ENCODE peak calls at places on chromosomes 1 and 21, in four cellular contexts. One of them, this sample, is unnamed.

GRCh38 chr1:1539310-1540014 is 962 bp downstream of the TMEM240 start:
- DNase-seq in K562: no peak
- DNase-seq in WTC11: peak
- DNase-seq in GM12878: no peak
- DNase-seq in this sample: no peak

GRCh38 chr1:45974541-45975269 is 157.7 kb downstream of the PIK3R3 start:
- DNase-seq in K562: no peak
- DNase-seq in WTC11: no peak
- DNase-seq in GM12878: no peak
- DNase-seq in this sample: peak

GRCh38 chr1:59592924-59593323 is 221.8 kb upstream of the HOOK1 start:
- DNase-seq in K562: no peak
- DNase-seq in WTC11: no peak
- DNase-seq in GM12878: no peak
- DNase-seq in this sample: no peak

GRCh38 chr21:29645666-29646553 is 293.9 kb downstream of the GRIK1 start:
- DNase-seq in K562: no peak
- DNase-seq in WTC11: no peak
- DNase-seq in GM12878: no peak
- DNase-seq in this sample: no peak

GRCh38 chr1:38918568-38918967 is 23.1 kb downstream of the RHBDL2 start:
- DNase-seq in K562: no peak
- DNase-seq in WTC11: no peak
- DNase-seq in GM12878: no peak
- DNase-seq in this sample: no peak

GRCh38 chr21:33419538-33420123 is 16.4 kb downstream of the IFNGR2 start:
- DNase-seq in K562: no peak
- DNase-seq in WTC11: no peak
- DNase-seq in GM12878: no peak
- DNase-seq in this sample: no peak

GRCh38 chr21:46183910-46184624 is at the start of gene SPATC1L:
- DNase-seq in K562: peak
- DNase-seq in WTC11: peak
- DNase-seq in GM12878: peak
- DNase-seq in this sample: peak

GRCh38 chr1:199404191-199404590 is 623.3 kb upstream of the NR5A2 start:
- DNase-seq in K562: no peak
- DNase-seq in WTC11: no peak
- DNase-seq in GM12878: no peak
- DNase-seq in this sample: no peak

GRCh38 chr1:236365999-236366570 is 28.0 kb upstream of the EDARADD start:
- DNase-seq in K562: no peak
- DNase-seq in WTC11: no peak
- DNase-seq in GM12878: no peak
- DNase-seq in this sample: no peak

GRCh38 chr1:244067893-244068292 is 16.8 kb downstream of the ZBTB18 start:
- DNase-seq in K562: no peak
- DNase-seq in WTC11: no peak
- DNase-seq in GM12878: no peak
- DNase-seq in this sample: peak

GRCh38 chr1:223230161-223230881 is 87.3 kb upstream of the TLR5 start:
- DNase-seq in K562: no peak
- DNase-seq in WTC11: no peak
- DNase-seq in GM12878: no peak
- DNase-seq in this sample: no peak

GRCh38 chr1:210294991-210295773 is 33.5 kb upstream of the HHAT start:
- DNase-seq in K562: no peak
- DNase-seq in WTC11: peak
- DNase-seq in GM12878: no peak
- DNase-seq in this sample: no peak

GRCh38 chr1:183277821-183278735 is 92.0 kb downstream of the LAMC2 start:
- DNase-seq in K562: no peak
- DNase-seq in WTC11: no peak
- DNase-seq in GM12878: no peak
- DNase-seq in this sample: no peak

GRCh38 chr21:39003982-39004775 is 179.1 kb downstream of the PSMG1 start:
- DNase-seq in K562: peak
- DNase-seq in WTC11: no peak
- DNase-seq in GM12878: no peak
- DNase-seq in this sample: no peak

GRCh38 chr1:85078903-85079302 is 30.6 kb upstream of the MCOLN3 start:
- DNase-seq in K562: no peak
- DNase-seq in WTC11: no peak
- DNase-seq in GM12878: no peak
- DNase-seq in this sample: no peak

GRCh38 chr1:41726899-41727748 is 191.6 kb downstream of the HIVEP3 start:
- DNase-seq in K562: peak
- DNase-seq in WTC11: peak
- DNase-seq in GM12878: peak
- DNase-seq in this sample: peak

GRCh38 chr1:94265011-94265422 is 27.6 kb upstream of the ARHGAP29 start:
- DNase-seq in K562: no peak
- DNase-seq in WTC11: no peak
- DNase-seq in GM12878: no peak
- DNase-seq in this sample: no peak

GRCh38 chr21:44741921-44742320 is 30.5 kb upstream of the TSPEAR start:
- DNase-seq in K562: no peak
- DNase-seq in WTC11: no peak
- DNase-seq in GM12878: no peak
- DNase-seq in this sample: no peak

GRCh38 chr1:41535236-41535720 is 50.8 kb upstream of the EDN2 start:
- DNase-seq in K562: no peak
- DNase-seq in WTC11: no peak
- DNase-seq in GM12878: no peak
- DNase-seq in this sample: no peak

GRCh38 chr1:186892936-186893335 is 64.2 kb downstream of the PLA2G4A start:
- DNase-seq in K562: no peak
- DNase-seq in WTC11: no peak
- DNase-seq in GM12878: no peak
- DNase-seq in this sample: no peak

GRCh38 chr1:29698033-29698432 is 461.7 kb downstream of the PTPRU start:
- DNase-seq in K562: peak
- DNase-seq in WTC11: peak
- DNase-seq in GM12878: no peak
- DNase-seq in this sample: peak

GRCh38 chr1:117673405-117673804 is 67.6 kb downstream of the TENT5C start:
- DNase-seq in K562: no peak
- DNase-seq in WTC11: no peak
- DNase-seq in GM12878: no peak
- DNase-seq in this sample: no peak

GRCh38 chr1:228218513-228219244 is 10.8 kb downstream of the OBSCN start:
- DNase-seq in K562: no peak
- DNase-seq in WTC11: no peak
- DNase-seq in GM12878: no peak
- DNase-seq in this sample: no peak

GRCh38 chr1:98659879-98660278 is 1.6 kb upstream of the SNX7 start:
- DNase-seq in K562: no peak
- DNase-seq in WTC11: no peak
- DNase-seq in GM12878: no peak
- DNase-seq in this sample: peak

GRCh38 chr1:170732262-170732595 is 68.3 kb downstream of the PRRX1 start:
- DNase-seq in K562: no peak
- DNase-seq in WTC11: no peak
- DNase-seq in GM12878: no peak
- DNase-seq in this sample: no peak

GRCh38 chr21:26119906-26120305 is 50.7 kb downstream of the APP start:
- DNase-seq in K562: no peak
- DNase-seq in WTC11: no peak
- DNase-seq in GM12878: no peak
- DNase-seq in this sample: no peak

GRCh38 chr1:169367686-169368405 is at the start of the genes BLZF1 and NME7:
- DNase-seq in K562: peak
- DNase-seq in WTC11: peak
- DNase-seq in GM12878: peak
- DNase-seq in this sample: peak

GRCh38 chr1:198623920-198624647 is 14.8 kb upstream of the PTPRC start:
- DNase-seq in K562: no peak
- DNase-seq in WTC11: no peak
- DNase-seq in GM12878: no peak
- DNase-seq in this sample: no peak

GRCh38 chr1:40386311-40386778 is 12.8 kb downstream of the SMAP2 start:
- DNase-seq in K562: no peak
- DNase-seq in WTC11: no peak
- DNase-seq in GM12878: no peak
- DNase-seq in this sample: no peak

GRCh38 chr1:6703016-6703415 is 1.4 kb upstream of the DNAJC11 start:
- DNase-seq in K562: no peak
- DNase-seq in WTC11: no peak
- DNase-seq in GM12878: no peak
- DNase-seq in this sample: no peak
- TF ChIP-seq TCF7 in K562: no peak
- TF ChIP-seq TCF7 in WTC11: no peak
- TF ChIP-seq TCF7 in GM12878: no peak
- TF ChIP-seq TCF7 in this sample: no peak

GRCh38 chr1:26109229-26110164 is 2.1 kb upstream of the PDIK1L start:
- DNase-seq in K562: no peak
- DNase-seq in WTC11: no peak
- DNase-seq in GM12878: no peak
- DNase-seq in this sample: no peak

GRCh38 chr1:26112407-26112775 is 767 bp downstream of the PDIK1L start:
- DNase-seq in K562: no peak
- DNase-seq in WTC11: no peak
- DNase-seq in GM12878: no peak
- DNase-seq in this sample: no peak

GRCh38 chr1:26114165-26114927 is 2.7 kb downstream of the PDIK1L start:
- DNase-seq in K562: no peak
- DNase-seq in WTC11: no peak
- DNase-seq in GM12878: no peak
- DNase-seq in this sample: no peak

GRCh38 chr1:26111530-26112406 is at the start of gene PDIK1L:
- DNase-seq in K562: peak
- DNase-seq in WTC11: peak
- DNase-seq in GM12878: peak
- DNase-seq in this sample: peak

GRCh38 chr1:26110731-26111529 is 694 bp upstream of the PDIK1L start:
- DNase-seq in K562: peak
- DNase-seq in WTC11: peak
- DNase-seq in GM12878: no peak
- DNase-seq in this sample: peak
- TF ChIP-seq TCF7 in K562: no peak
- TF ChIP-seq TCF7 in WTC11: no peak
- TF ChIP-seq TCF7 in GM12878: no peak
- TF ChIP-seq TCF7 in this sample: no peak

DNA sequence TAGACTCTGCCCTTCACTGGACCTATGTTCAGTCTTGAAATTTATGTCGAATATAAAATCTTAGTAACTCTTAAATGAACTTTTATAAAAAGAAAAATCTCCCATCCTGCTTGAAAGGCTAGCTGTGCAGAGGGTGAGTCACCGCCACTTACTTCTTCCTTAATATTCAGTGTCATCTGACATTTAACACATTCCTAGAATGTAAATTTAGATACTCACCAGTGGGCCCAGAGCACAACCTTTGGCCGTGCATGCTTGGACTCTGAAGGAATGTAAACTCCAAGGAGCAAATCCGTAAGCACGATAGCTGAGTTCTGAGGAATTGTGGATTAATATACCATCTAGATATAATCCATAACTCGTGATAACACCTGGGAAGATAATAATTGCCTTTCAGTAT is 403.3 kb downstream of the KCTD3 start:
- DNase-seq in K562: no peak
- DNase-seq in WTC11: no peak
- DNase-seq in GM12878: no peak
- DNase-seq in this sample: no peak
- TF ChIP-seq TCF7 in K562: no peak
- TF ChIP-seq TCF7 in WTC11: no peak
- TF ChIP-seq TCF7 in GM12878: no peak
- TF ChIP-seq TCF7 in this sample: no peak

GRCh38 chr1:66443793-66444192 is 90.2 kb upstream of the SGIP1 start:
- DNase-seq in K562: no peak
- DNase-seq in WTC11: no peak
- DNase-seq in GM12878: no peak
- DNase-seq in this sample: no peak

GRCh38 chr1:66446261-66447001 is 87.5 kb upstream of the SGIP1 start:
- DNase-seq in K562: peak
- DNase-seq in WTC11: no peak
- DNase-seq in GM12878: peak
- DNase-seq in this sample: peak

GRCh38 chr1:66450043-66450514 is 83.9 kb upstream of the SGIP1 start:
- DNase-seq in K562: no peak
- DNase-seq in WTC11: no peak
- DNase-seq in GM12878: no peak
- DNase-seq in this sample: no peak

GRCh38 chr1:66444438-66445265 is 89.3 kb upstream of the SGIP1 start:
- DNase-seq in K562: no peak
- DNase-seq in WTC11: no peak
- DNase-seq in GM12878: no peak
- DNase-seq in this sample: no peak

DNA sequence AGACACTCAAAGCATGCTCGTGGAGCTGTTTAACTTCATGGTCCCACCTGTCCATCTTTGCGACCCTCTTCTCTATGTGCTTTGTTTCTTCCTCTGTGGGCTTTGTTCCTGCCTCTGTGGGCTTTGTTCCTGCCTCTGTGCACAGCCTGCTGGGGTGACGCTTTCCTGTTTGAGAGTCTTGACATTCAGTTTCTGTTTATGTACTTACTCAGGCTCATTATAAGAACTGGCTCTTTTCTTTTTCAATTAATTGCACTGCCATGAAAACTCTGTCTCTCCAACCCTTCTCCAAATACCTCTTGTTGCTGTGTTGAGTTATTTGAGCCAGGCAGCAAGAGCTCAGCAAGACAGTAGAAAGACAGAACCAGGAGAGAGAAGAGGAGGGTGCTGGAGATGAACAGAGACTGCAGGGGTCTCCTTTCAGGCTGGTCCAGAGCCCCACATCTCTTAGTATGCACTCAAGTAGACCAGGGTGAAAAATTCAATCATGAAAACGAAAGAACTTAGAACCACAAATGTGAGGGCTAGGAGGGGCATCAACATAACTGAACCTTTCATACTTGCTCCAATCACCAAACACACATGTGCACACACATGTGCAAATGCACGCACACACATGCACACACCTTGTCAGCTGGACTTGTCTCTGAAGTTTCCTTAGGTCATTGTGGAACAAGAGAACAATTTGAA is 88.3 kb upstream of the SGIP1 start:
- DNase-seq in K562: no peak
- DNase-seq in WTC11: no peak
- DNase-seq in GM12878: peak
- DNase-seq in this sample: no peak
- TF ChIP-seq TCF7 in K562: no peak
- TF ChIP-seq TCF7 in WTC11: no peak
- TF ChIP-seq TCF7 in GM12878: no peak
- TF ChIP-seq TCF7 in this sample: no peak